ENCODE peak calls at places on chromosome 10, in eight cellular contexts. S is suprapubic skin, T is uterus, Z is mammary epithelial cell, Q is GM12878, O is cardiac fibroblast, F is endothelial cell of umbilical vein, V is colonic mucosa. U is an unnamed sample.

GRCh38 chr10:133329401-133330202 is 7.1 kb downstream of the CALY start:
- DNase-seq in S (peak; percentile 91), T (peak; percentile 79), Z (peak; percentile 68), Q (no peak), O (peak; percentile 88), F (peak; percentile 77), V (peak; percentile 86), U (peak; percentile 86)

GRCh38 chr10:69303632-69304035 is 25.3 kb downstream of the HK1 start:
- DNase-seq in S (no peak), T (no peak), Z (peak; percentile 79), Q (no peak), O (no peak), F (no peak), V (no peak), U (no peak)

GRCh38 chr10:132912685-132913558 is 29.4 kb downstream of the CFAP46 start:
- DNase-seq in S (no peak), T (no peak), Z (no peak), Q (no peak), O (no peak), F (no peak), V (no peak), U (no peak)

GRCh38 chr10:17737021-17737965 is 14.7 kb upstream of the TMEM236 start:
- DNase-seq in S (no peak), T (no peak), Z (peak; percentile 11), Q (no peak), O (peak; percentile 73), F (peak; percentile 43), V (no peak), U (peak; percentile 32)

GRCh38 chr10:101063548-101064414 is 2.0 kb downstream of the KAZALD1 start:
- DNase-seq in S (no peak), T (no peak), Z (no peak), Q (no peak), O (no peak), F (peak; percentile 20), V (no peak), U (no peak)

GRCh38 chr10:100873825-100874326 is 38.9 kb upstream of the SLF2 start:
- DNase-seq in S (no peak), T (no peak), Z (no peak), Q (no peak), O (no peak), F (no peak), V (no peak), U (no peak)

GRCh38 chr10:93437000-93437945 is 44.9 kb downstream of the MYOF start:
- DNase-seq in S (peak; percentile 89), T (peak; percentile 95), Z (peak; percentile 97), Q (no peak), O (peak; percentile 99), F (peak; percentile 99), V (no peak), U (no peak)

GRCh38 chr10:132908621-132909295 is 33.6 kb downstream of the CFAP46 start:
- DNase-seq in S (no peak), T (no peak), Z (no peak), Q (no peak), O (no peak), F (no peak), V (no peak), U (no peak)

GRCh38 chr10:117542706-117543244 is at the start of gene EMX2:
- DNase-seq in S (no peak), T (no peak), Z (no peak), Q (no peak), O (no peak), F (no peak), V (no peak), U (no peak)
- H3K4me3 ChIP-seq in S (peak within 1 kb of the TSS; percentile 81), T (peak within 1 kb of the TSS; percentile 77), Z (no peak within 1 kb of the TSS), Q (no peak within 1 kb of the TSS), O (peak within 1 kb of the TSS; percentile 26), F (no peak within 1 kb of the TSS), V (no peak within 1 kb of the TSS), U (no peak within 1 kb of the TSS)

GRCh38 chr10:95290801-95291633 is at the start of gene PDLIM1:
- DNase-seq in S (peak; percentile 86), T (peak; percentile 73), Z (peak; percentile 70), Q (no peak), O (peak; percentile 74), F (peak; percentile 58), V (peak; percentile 86), U (peak; percentile 88)

GRCh38 chr10:95288273-95288672 is 2.5 kb downstream of the PDLIM1 start:
- DNase-seq in S (no peak), T (no peak), Z (no peak), Q (no peak), O (no peak), F (no peak), V (no peak), U (no peak)

GRCh38 chr10:95290446-95290800 is 380 bp downstream of the PDLIM1 start:
- DNase-seq in S (no peak), T (no peak), Z (no peak), Q (no peak), O (no peak), F (no peak), V (no peak), U (no peak)

GRCh38 chr10:95289921-95290421 is 832 bp downstream of the PDLIM1 start:
- DNase-seq in S (no peak), T (no peak), Z (no peak), Q (no peak), O (no peak), F (no peak), V (no peak), U (no peak)

GRCh38 chr10:95289003-95289920 is 1.5 kb downstream of the PDLIM1 start:
- DNase-seq in S (no peak), T (no peak), Z (peak; percentile 42), Q (no peak), O (peak; percentile 53), F (no peak), V (peak; percentile 68), U (peak; percentile 58)
- TF ChIP-seq CTCF in S (no peak), T (peak; percentile 19), Z (peak; percentile 36), Q (peak; percentile 57), O (peak; percentile 31), F (no peak), V (peak; percentile 22), U (peak; percentile 42)

DNA sequence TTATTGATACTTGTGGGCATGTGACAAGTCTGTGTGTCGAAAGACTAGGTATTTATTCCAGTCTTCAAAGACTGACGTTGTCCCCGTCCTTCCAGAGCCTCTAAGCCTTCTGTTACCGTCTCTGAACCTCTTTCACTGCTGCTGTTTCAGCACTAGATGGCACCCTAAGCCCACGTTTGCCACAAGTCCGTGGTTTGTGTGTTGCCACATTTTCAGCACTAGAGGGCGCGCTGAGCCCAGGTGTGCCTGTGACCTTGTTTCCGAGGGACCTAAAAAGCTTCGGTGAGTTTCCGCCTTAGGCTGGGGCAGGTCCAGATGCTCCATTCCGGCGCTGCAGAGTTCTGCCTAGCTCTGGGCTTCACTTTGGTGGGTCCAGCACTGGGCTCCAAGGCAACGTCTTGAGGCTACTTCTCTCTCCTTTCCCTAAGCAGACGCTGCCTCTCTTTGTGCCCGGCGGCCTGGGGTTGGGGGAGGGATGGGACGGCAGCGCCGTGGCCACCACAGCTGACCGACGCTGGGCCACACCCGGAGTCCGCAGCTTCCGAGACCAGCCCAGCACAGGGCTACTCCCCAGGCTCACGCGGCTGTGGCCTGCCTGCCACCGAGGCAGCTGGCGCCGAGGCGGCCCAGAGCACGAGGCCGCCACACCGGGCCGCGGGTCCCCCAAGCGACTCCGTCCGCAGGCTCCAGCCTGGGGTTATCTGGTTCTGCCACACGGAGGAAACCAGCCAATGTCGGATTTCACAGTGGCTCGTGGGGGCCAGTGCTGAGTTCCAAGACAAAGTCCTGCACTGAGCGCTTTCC is 520.2 kb downstream of the REEP3 start:
- DNase-seq in S (peak; percentile 84), T (peak; percentile 39), Z (peak; percentile 64), Q (peak; percentile 51), O (peak; percentile 83), F (peak; percentile 67), V (peak; percentile 78), U (peak; percentile 91)
- H3K4me3 ChIP-seq in S (peak overlapping the region; percentile 36), T (no peak overlapping the region), Z (peak overlapping the region; percentile 42), Q (peak overlapping the region; percentile 17), O (peak overlapping the region; percentile 39), F (no peak overlapping the region), V (no peak overlapping the region), U (peak overlapping the region; percentile 40)

GRCh38 chr10:62068464-62068863 is 167.0 kb downstream of the ARID5B start:
- DNase-seq in S (no peak), T (no peak), Z (no peak), Q (no peak), O (no peak), F (no peak), V (no peak), U (no peak)

GRCh38 chr10:62072901-62073300 is 171.4 kb downstream of the ARID5B start:
- DNase-seq in S (no peak), T (no peak), Z (no peak), Q (no peak), O (peak; percentile 55), F (no peak), V (no peak), U (no peak)

GRCh38 chr10:62067560-62067959 is 166.1 kb downstream of the ARID5B start:
- DNase-seq in S (no peak), T (no peak), Z (no peak), Q (no peak), O (no peak), F (no peak), V (no peak), U (no peak)

GRCh38 chr10:62071846-62072281 is 170.4 kb downstream of the ARID5B start:
- DNase-seq in S (no peak), T (no peak), Z (no peak), Q (no peak), O (no peak), F (no peak), V (no peak), U (no peak)

DNA sequence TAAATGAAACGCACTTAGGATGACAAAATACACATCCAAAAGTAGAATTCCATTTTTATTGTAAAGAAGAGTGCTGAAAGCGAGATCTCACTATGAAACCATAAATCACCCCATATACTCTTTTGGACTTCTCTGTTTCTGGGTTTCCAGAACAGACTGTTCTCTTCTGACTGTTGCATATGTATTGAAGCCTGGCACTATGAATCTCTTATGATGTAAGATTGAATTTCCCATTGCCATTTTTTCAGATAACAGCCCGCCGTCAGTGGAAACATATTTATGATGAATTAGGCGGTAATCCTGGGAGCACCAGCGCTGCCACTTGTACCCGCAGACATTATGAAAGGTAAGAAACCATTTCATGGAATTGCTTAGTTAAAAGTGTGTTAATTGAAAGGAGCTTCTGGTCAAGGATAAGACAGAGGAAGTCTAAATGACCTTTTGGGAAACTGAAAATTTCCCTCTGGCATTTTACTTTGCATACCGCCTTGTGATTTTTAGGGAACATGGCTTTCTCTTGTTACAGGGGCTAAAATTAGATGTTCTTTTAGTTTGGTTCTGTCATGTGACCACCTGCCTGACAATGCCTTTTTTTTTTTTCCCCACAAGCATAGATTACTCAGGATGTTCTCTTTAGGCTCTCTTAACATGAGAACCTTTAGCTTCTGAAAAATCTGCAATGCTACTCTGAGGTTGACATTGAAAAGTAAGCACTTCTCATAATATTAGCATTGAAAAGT is 168.1 kb downstream of the ARID5B start:
- DNase-seq in S (no peak), T (no peak), Z (no peak), Q (no peak), O (no peak), F (no peak), V (no peak), U (no peak)
- TF ChIP-seq CTCF in S (no peak), T (no peak), Z (no peak), Q (no peak), O (no peak), F (no peak), V (no peak), U (no peak)